ENCODE peak calls at places on chromosomes 13 and 19, in six cellular contexts. C is HepG2, Q is upper lobe of left lung, Z is K562, D is Panc1, H is HCT116. M is an unnamed sample.
A peak's percentile ranks its signal among the peaks of the same experiment; 100 is the strongest.

GRCh38 chr19:5850743-5851293 is 431 bp downstream of the FUT3 start:
- ATAC-seq in C (no peak), Q (peak; percentile 84), Z (peak; percentile 77), D (no peak), H (peak; percentile 40), M (peak; percentile 80)

GRCh38 chr13:44296856-44297255 is 76.8 kb upstream of the SERP2 start:
- ATAC-seq in C (no peak), Q (no peak), Z (no peak), D (no peak), H (no peak), M (no peak)

GRCh38 chr19:14091885-14092462 is 1.4 kb upstream of the SAMD1 start:
- ATAC-seq in C (peak; percentile 4), Q (no peak), Z (peak; percentile 21), D (no peak), H (no peak), M (no peak)

GRCh38 chr13:29457299-29457698 is 138.2 kb downstream of the SLC7A1 start:
- ATAC-seq in C (no peak), Q (no peak), Z (peak; percentile 25), D (peak; percentile 68), H (peak; percentile 69), M (no peak)

GRCh38 chr13:40564342-40564997 is 102.0 kb downstream of the FOXO1 start:
- ATAC-seq in C (peak; percentile 78), Q (peak; percentile 12), Z (peak; percentile 41), D (no peak), H (no peak), M (peak; percentile 25)

GRCh38 chr13:45370922-45371406 is 30.0 kb upstream of the TPT1 start:
- ATAC-seq in C (peak; percentile 19), Q (peak; percentile 86), Z (peak; percentile 87), D (peak; percentile 92), H (peak; percentile 71), M (peak; percentile 87)

GRCh38 chr13:70357031-70357430 is 248.8 kb upstream of the KLHL1 start:
- ATAC-seq in C (no peak), Q (no peak), Z (no peak), D (no peak), H (no peak), M (no peak)

GRCh38 chr13:110363009-110363408 is 55.9 kb downstream of the COL4A2 start:
- ATAC-seq in C (peak; percentile 69), Q (peak; percentile 27), Z (no peak), D (no peak), H (peak; percentile 87), M (no peak)

GRCh38 chr13:32409561-32410440 is 18.1 kb downstream of the N4BP2L1 start:
- ATAC-seq in C (peak; percentile 80), Q (peak; percentile 69), Z (peak; percentile 40), D (no peak), H (no peak), M (peak; percentile 89)

GRCh38 chr19:55071913-55072312 is 3.8 kb upstream of the EPS8L1 start:
- ATAC-seq in C (no peak), Q (no peak), Z (no peak), D (no peak), H (no peak), M (no peak)

GRCh38 chr19:55068803-55069136 is 5.8 kb upstream of the RDH13 start:
- ATAC-seq in C (no peak), Q (no peak), Z (no peak), D (no peak), H (no peak), M (no peak)

GRCh38 chr19:55069859-55070225 is 5.8 kb upstream of the EPS8L1 start:
- ATAC-seq in C (no peak), Q (no peak), Z (no peak), D (no peak), H (no peak), M (no peak)

GRCh38 chr19:55069137-55069858 is 6.3 kb upstream of the RDH13 start:
- ATAC-seq in C (peak; percentile 75), Q (peak; percentile 92), Z (peak; percentile 97), D (peak; percentile 86), H (peak; percentile 84), M (peak; percentile 53)

GRCh38 chr19:55070755-55071502 is 4.7 kb upstream of the EPS8L1 start:
- ATAC-seq in C (no peak), Q (peak; percentile 61), Z (peak; percentile 66), D (peak; percentile 88), H (peak; percentile 81), M (no peak)
- TF ChIP-seq POLR2AphosphoS5 in C (no peak), Q (no peak), Z (no peak), D (no peak), H (peak; percentile 78), M (no peak)

GRCh38 chr19:38413416-38413815 is 10.5 kb downstream of the FAM98C start:
- ATAC-seq in C (no peak), Q (no peak), Z (no peak), D (no peak), H (no peak), M (no peak)

GRCh38 chr19:38411041-38411712 is 8.3 kb downstream of the FAM98C start:
- ATAC-seq in C (no peak), Q (peak; percentile 42), Z (no peak), D (no peak), H (peak; percentile 31), M (no peak)

GRCh38 chr19:38412961-38413360 is 10.1 kb downstream of the FAM98C start:
- ATAC-seq in C (peak; percentile 32), Q (no peak), Z (peak; percentile 90), D (no peak), H (no peak), M (no peak)

GRCh38 chr19:38412491-38412890 is 9.6 kb downstream of the FAM98C start:
- ATAC-seq in C (no peak), Q (no peak), Z (peak; percentile 25), D (no peak), H (no peak), M (no peak)

DNA sequence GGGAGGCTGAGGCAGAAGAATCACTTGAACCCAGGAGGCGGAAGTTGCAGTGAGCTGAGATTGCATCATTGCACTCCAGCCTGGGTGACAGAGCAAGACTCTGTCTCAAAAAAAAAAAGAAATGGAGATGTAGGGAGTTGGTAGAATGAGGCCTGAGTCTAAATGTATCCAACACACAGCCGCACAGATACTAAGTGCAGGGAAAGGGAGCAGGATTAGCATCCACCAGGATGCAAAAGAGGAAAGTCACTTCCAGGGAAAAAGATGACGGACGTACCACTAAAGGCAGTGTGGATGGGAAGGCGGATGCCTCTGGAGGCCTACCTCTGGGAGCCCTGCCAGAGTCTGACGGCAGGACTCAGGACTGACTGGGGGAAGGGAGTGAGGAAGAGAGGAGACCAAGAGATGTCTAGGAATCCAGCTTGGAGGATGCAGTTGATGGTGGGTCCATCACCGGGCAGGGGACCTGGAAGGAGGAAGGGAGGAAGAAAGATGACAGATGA is 6.8 kb downstream of the FAM98C start:
- ATAC-seq in C (no peak), Q (no peak), Z (no peak), D (peak; percentile 17), H (no peak), M (no peak)
- TF ChIP-seq POLR2AphosphoS5 in C (no peak), Q (no peak), Z (no peak), D (no peak), H (no peak), M (no peak)

GRCh38 chr13:26880741-26881140 is 120.2 kb upstream of the GPR12 start:
- ATAC-seq in C (no peak), Q (no peak), Z (no peak), D (no peak), H (no peak), M (no peak)

GRCh38 chr13:26882731-26883130 is 122.1 kb upstream of the GPR12 start:
- ATAC-seq in C (no peak), Q (no peak), Z (no peak), D (no peak), H (no peak), M (no peak)

GRCh38 chr13:26881154-26881553 is 120.6 kb upstream of the GPR12 start:
- ATAC-seq in C (no peak), Q (no peak), Z (no peak), D (no peak), H (no peak), M (no peak)

GRCh38 chr13:26887594-26887993 is 127.0 kb upstream of the GPR12 start:
- ATAC-seq in C (no peak), Q (peak; percentile 65), Z (no peak), D (no peak), H (no peak), M (no peak)

DNA sequence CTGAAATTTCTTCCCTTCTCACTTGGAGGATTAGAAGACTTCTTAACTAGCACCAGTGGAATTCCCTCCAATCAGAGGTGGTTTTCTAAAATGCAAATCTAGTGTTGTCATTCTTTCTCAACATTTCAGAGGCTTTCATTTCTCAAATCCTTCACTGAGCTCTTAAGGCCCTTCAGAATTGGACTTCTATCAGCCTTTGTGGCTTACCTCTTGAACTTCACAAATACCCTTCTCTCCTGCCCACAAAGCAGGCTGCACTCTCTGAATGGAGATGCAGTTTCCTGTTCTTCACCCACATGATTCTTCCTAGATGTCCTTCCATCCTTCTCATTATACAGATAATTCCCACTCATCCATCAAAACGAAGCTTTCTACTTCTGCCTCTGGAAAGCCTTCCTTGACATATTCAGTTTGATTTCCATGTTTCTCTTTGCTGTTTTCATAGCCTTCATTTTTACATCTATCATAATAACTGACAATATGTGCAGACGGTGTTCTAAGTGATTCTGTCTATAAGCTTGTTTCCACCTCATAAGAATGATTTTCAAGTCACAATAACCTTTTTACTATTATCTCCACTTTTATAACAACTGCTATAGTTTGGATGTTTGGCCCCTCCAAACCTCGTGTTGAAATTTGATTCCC is 123.1 kb upstream of the GPR12 start:
- ATAC-seq in C (no peak), Q (no peak), Z (no peak), D (no peak), H (no peak), M (no peak)
- TF ChIP-seq POLR2AphosphoS5 in C (no peak), Q (no peak), Z (no peak), D (no peak), H (no peak), M (no peak)

GRCh38 chr19:29610213-29610573 is 4.1 kb downstream of the POP4 start:
- ATAC-seq in C (no peak), Q (no peak), Z (no peak), D (peak; percentile 1), H (no peak), M (no peak)

GRCh38 chr19:29606420-29606747 is 301 bp downstream of the POP4 start:
- ATAC-seq in C (peak; percentile 66), Q (peak; percentile 56), Z (peak; percentile 47), D (peak; percentile 72), H (peak; percentile 64), M (no peak)

GRCh38 chr19:29609636-29610035 is 3.6 kb downstream of the POP4 start:
- ATAC-seq in C (no peak), Q (no peak), Z (no peak), D (no peak), H (no peak), M (no peak)

GRCh38 chr19:29603308-29603707 is 2.8 kb upstream of the POP4 start:
- ATAC-seq in C (no peak), Q (no peak), Z (no peak), D (no peak), H (no peak), M (no peak)

DNA sequence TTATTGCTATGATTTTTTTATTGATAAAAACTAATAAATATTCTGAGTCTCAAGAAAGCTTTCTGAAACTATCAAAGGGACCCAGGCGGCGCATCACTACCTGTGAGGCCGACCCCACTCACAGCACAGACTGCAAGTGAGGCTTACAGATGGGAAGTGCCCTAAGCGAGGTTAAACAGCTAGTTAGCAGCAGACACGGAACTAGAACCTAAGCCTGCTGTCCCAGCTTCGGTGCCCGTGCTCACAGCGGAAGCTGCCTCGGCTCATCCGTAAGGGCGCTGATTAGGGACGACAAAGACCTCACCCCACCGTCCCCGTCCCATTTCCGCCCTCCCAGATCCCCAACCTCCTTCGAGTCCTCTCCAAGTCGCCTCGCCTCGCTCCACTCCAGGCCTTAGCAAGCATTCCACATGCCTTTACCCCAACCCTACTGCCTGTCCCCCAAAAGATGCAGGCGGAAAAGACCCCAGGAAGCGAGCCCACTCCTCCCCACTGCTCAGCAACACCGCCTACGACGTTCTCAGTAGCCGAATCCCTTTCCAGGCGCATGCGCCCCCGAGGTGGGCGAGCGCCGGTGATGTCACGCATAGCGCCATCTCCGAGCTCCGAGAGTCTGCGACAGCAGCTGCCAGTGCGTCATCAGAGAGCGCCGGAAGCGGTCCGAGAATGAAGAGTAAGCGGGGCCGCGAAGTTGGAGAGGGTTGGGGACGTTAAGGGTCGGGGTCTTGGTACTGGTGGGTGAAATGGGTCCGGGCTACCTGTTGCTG is at the start of gene POP4:
- ATAC-seq in C (peak; percentile 92), Q (peak; percentile 95), Z (peak; percentile 93), D (peak; percentile 94), H (peak; percentile 90), M (peak; percentile 96)
- TF ChIP-seq POLR2AphosphoS5 in C (peak; percentile 100), Q (peak; percentile 98), Z (peak; percentile 96), D (no peak), H (peak; percentile 96), M (peak; percentile 99)